ENCODE peak calls at places on chromosomes 5 and 9, in ten cellular contexts. O is naive thymus-derived CD4-positive, alpha-beta T cell; G is activated CD8-positive, alpha-beta memory T cell treated with anti-CD3 and anti-CD28 coated beads, Interleukin-2, amount 50 U/mL, for 4 hours; K is NCI-H1092 treated with DMSO at 0.1 percent for 48 hours; R is GM23338; M is epithelial cell of esophagus; A is fibroblast of villous mesenchyme; C is NCI-H1694; F is fibroblast of pulmonary artery; U is T-helper 2 cell. J is an unnamed sample.

GRCh38 chr9:132129535-132129934 is 32.3 kb upstream of the NTNG2 start:
- DNase-seq in M (no peak), K (no peak), A (no peak), O (no peak), R (no peak), C (no peak), U (no peak), G (no peak), F (no peak), J (no peak)

GRCh38 chr9:122457787-122458186 is 19.9 kb downstream of the OR1J1 start:
- DNase-seq in U (no peak), A (no peak), C (no peak), G (no peak), K (no peak), O (no peak), M (no peak), R (no peak), F (no peak), J (no peak)

GRCh38 chr5:56818409-56819026 is 3.2 kb downstream of the MAP3K1 start:
- DNase-seq in M (no peak), C (no peak), F (peak; percentile 61), O (no peak), A (peak; percentile 42), K (no peak), R (peak; percentile 21), U (no peak), G (no peak), J (no peak)

GRCh38 chr9:71756753-71757152 is 11.6 kb downstream of the CEMIP2 start:
- DNase-seq in F (peak; percentile 15), K (no peak), U (no peak), A (no peak), R (peak; percentile 77), O (no peak), M (no peak), C (no peak), G (no peak), J (no peak)

GRCh38 chr5:3027185-3027865 is 275.8 kb upstream of the IRX2 start:
- DNase-seq in M (no peak), R (no peak), F (no peak), U (no peak), C (no peak), G (no peak), O (no peak), K (no peak), A (no peak), J (no peak)

GRCh38 chr5:71782771-71783770 is 64.0 kb downstream of the CARTPT start:
- DNase-seq in R (peak; percentile 97), U (peak; percentile 36), M (peak; percentile 75), O (peak; percentile 44), F (peak; percentile 84), K (peak; percentile 72), G (peak; percentile 28), A (peak; percentile 79), C (peak; percentile 79), J (no peak)

GRCh38 chr5:14580037-14581034 is 1.3 kb upstream of the OTULINL start:
- DNase-seq in G (no peak), M (no peak), K (no peak), F (peak; percentile 56), R (no peak), U (no peak), A (peak; percentile 93), O (no peak), C (peak; percentile 51), J (no peak)

GRCh38 chr9:78609471-78609870 is 312.5 kb downstream of the PSAT1 start:
- DNase-seq in O (no peak), A (no peak), M (no peak), C (no peak), R (no peak), K (no peak), G (no peak), F (no peak), U (no peak), J (no peak)

GRCh38 chr9:32260481-32260880 is 124.0 kb upstream of the ACO1 start:
- DNase-seq in R (no peak), O (no peak), G (no peak), M (no peak), C (no peak), A (no peak), U (no peak), F (no peak), K (no peak), J (no peak)

GRCh38 chr9:135303865-135304499 is 175.6 kb upstream of the PPP1R26 start:
- DNase-seq in A (no peak), K (no peak), M (no peak), R (no peak), F (no peak), G (no peak), O (no peak), U (no peak), C (no peak), J (no peak)

GRCh38 chr5:176133289-176133870 is 104.8 kb upstream of the SIMC1 start:
- DNase-seq in K (no peak), U (no peak), R (peak; percentile 67), A (no peak), F (no peak), M (no peak), C (no peak), O (no peak), G (no peak), J (no peak)

GRCh38 chr5:135100431-135100830 is 66.4 kb upstream of the PITX1 start:
- DNase-seq in M (no peak), C (no peak), A (no peak), F (no peak), O (no peak), R (no peak), K (no peak), G (no peak), U (no peak), J (no peak)

GRCh38 chr5:161261693-161262323 is 284.7 kb downstream of the GABRB2 start:
- DNase-seq in A (no peak), O (no peak), M (no peak), R (no peak), U (no peak), C (no peak), F (no peak), G (no peak), K (no peak), J (no peak)

GRCh38 chr9:73689091-73689870 is 537.6 kb downstream of the ANXA1 start:
- DNase-seq in U (no peak), A (no peak), C (no peak), K (no peak), O (no peak), M (no peak), F (no peak), R (no peak), G (no peak), J (no peak)

GRCh38 chr9:9998491-9999287 is 614.1 kb downstream of the PTPRD start:
- DNase-seq in R (peak; percentile 75), G (no peak), A (no peak), C (no peak), F (no peak), M (peak; percentile 32), K (peak; percentile 16), U (no peak), O (no peak), J (no peak)

GRCh38 chr9:95724253-95724991 is 151.1 kb upstream of the ERCC6L2 start:
- DNase-seq in A (no peak), C (no peak), G (peak; percentile 43), U (peak; percentile 30), M (no peak), F (no peak), K (no peak), R (no peak), O (peak; percentile 67), J (peak; percentile 95)

GRCh38 chr9:37410969-37411785 is 11.3 kb upstream of the GRHPR start:
- DNase-seq in F (no peak), O (peak; percentile 29), M (no peak), U (no peak), G (no peak), A (peak; percentile 12), K (no peak), R (peak; percentile 70), C (no peak), J (no peak)